ENCODE peak calls at places on chromosomes 4 and X, in six cellular contexts. U is CD8-positive, alpha-beta memory T cell; Q is germinal center; V is NT2/D1; R is PC-3; I is chondrocyte. A is an unnamed sample.

GRCh38 chr4:24774452-24774851 is 20.9 kb upstream of the SOD3 start:
- DNase-seq in U (no peak), Q (no peak), V (no peak), R (peak; percentile 60), I (no peak), A (no peak)

GRCh38 chr4:163486321-163486720 is 8.2 kb upstream of the TMA16 start:
- DNase-seq in U (no peak), Q (no peak), V (no peak), R (no peak), I (no peak), A (no peak)

GRCh38 chr4:10963958-10964705 is 279.6 kb upstream of the CLNK start:
- DNase-seq in U (no peak), Q (no peak), V (no peak), R (no peak), I (no peak), A (no peak)

GRCh38 chrX:64842492-64842891 is 133.8 kb downstream of the ZC4H2 start:
- DNase-seq in U (no peak), Q (peak; percentile 10), V (no peak), R (no peak), I (no peak), A (no peak)

GRCh38 chrX:41688835-41689234 is at the start of gene GPR34:
- DNase-seq in U (peak; percentile 45), Q (peak; percentile 4), V (no peak), R (no peak), I (no peak), A (no peak)

GRCh38 chr4:124936427-124936826 is 223.9 kb upstream of the ANKRD50 start:
- DNase-seq in U (no peak), Q (no peak), V (no peak), R (no peak), I (no peak), A (no peak)

GRCh38 chr4:150207871-150208270 is 129.6 kb downstream of the DCLK2 start:
- DNase-seq in U (no peak), Q (no peak), V (no peak), R (no peak), I (no peak), A (peak; percentile 81)

GRCh38 chrX:16826207-16826606 is 39.9 kb downstream of the TXLNG start:
- DNase-seq in U (no peak), Q (no peak), V (no peak), R (peak; percentile 54), I (no peak), A (peak; percentile 28)

GRCh38 chr4:132540797-132541196 is 608.3 kb upstream of the PCDH10 start:
- DNase-seq in U (no peak), Q (no peak), V (no peak), R (no peak), I (no peak), A (no peak)

GRCh38 chrX:129522184-129523059 is 868 bp downstream of the SMARCA1 start:
- DNase-seq in U (no peak), Q (peak; percentile 5), V (no peak), R (peak; percentile 63), I (no peak), A (peak; percentile 75)

GRCh38 chr4:14856076-14856926 is 146.0 kb upstream of the CPEB2 start:
- DNase-seq in U (no peak), Q (no peak), V (no peak), R (peak; percentile 94), I (no peak), A (no peak)

GRCh38 chrX:645024-645376 is 14.4 kb downstream of the SHOX start:
- DNase-seq in U (no peak), Q (no peak), V (no peak), R (no peak), I (no peak), A (no peak)

GRCh38 chr4:7820031-7820825 is 119.4 kb downstream of the AFAP1 start:
- DNase-seq in U (no peak), Q (no peak), V (no peak), R (no peak), I (no peak), A (no peak)

GRCh38 chrX:3176439-3176820 is 135.2 kb downstream of the ARSF start:
- DNase-seq in U (no peak), Q (no peak), V (no peak), R (no peak), I (no peak), A (no peak)

GRCh38 chr4:119692001-119692400 is 63.4 kb upstream of the PDE5A start:
- DNase-seq in U (no peak), Q (no peak), V (no peak), R (peak; percentile 25), I (no peak), A (no peak)

GRCh38 chr4:99402765-99403164 is 32.4 kb downstream of the ADH7 start:
- DNase-seq in U (no peak), Q (no peak), V (no peak), R (no peak), I (no peak), A (no peak)

GRCh38 chrX:136750364-136750763 is 30.4 kb downstream of the ARHGEF6 start:
- DNase-seq in U (no peak), Q (no peak), V (no peak), R (no peak), I (no peak), A (no peak)

GRCh38 chrX:115289465-115289864 is at the start of gene LUZP4:
- DNase-seq in U (no peak), Q (no peak), V (no peak), R (no peak), I (no peak), A (no peak)

GRCh38 chr4:107196312-107196711 is 160.2 kb upstream of the DKK2 start:
- DNase-seq in U (no peak), Q (no peak), V (no peak), R (no peak), I (no peak), A (no peak)

GRCh38 chr4:142091085-142091513 is 454.7 kb downstream of the IL15 start:
- DNase-seq in U (no peak), Q (no peak), V (no peak), R (peak; percentile 79), I (no peak), A (no peak)

GRCh38 chrX:53320543-53321215 is 39.3 kb upstream of the IQSEC2 start:
- DNase-seq in U (peak; percentile 48), Q (no peak), V (no peak), R (no peak), I (no peak), A (peak; percentile 44)

GRCh38 chrX:71533850-71534515 is 1.1 kb downstream of the OGT start:
- DNase-seq in U (peak; percentile 73), Q (peak; percentile 8), V (no peak), R (peak; percentile 30), I (no peak), A (peak; percentile 46)

GRCh38 chrX:84064164-84064563 is 123.8 kb downstream of the RPS6KA6 start:
- DNase-seq in U (no peak), Q (no peak), V (no peak), R (peak; percentile 16), I (no peak), A (no peak)

GRCh38 chrX:119218198-119218597 is 17.9 kb upstream of the PGRMC1 start:
- DNase-seq in U (no peak), Q (no peak), V (no peak), R (peak; percentile 60), I (no peak), A (no peak)

GRCh38 chr4:51942108-51942832 is 77.9 kb downstream of the LRRC66 start:
- DNase-seq in U (no peak), Q (no peak), V (no peak), R (peak; percentile 75), I (no peak), A (no peak)

GRCh38 chr4:98802673-98803286 is 126.2 kb downstream of the EIF4E start:
- DNase-seq in U (no peak), Q (no peak), V (no peak), R (no peak), I (no peak), A (no peak)

GRCh38 chr4:15327311-15328298 is 100.2 kb upstream of the C1QTNF7 start:
- DNase-seq in U (no peak), Q (no peak), V (no peak), R (no peak), I (no peak), A (no peak)

GRCh38 chr4:26916195-26916594 is 55.6 kb downstream of the STIM2 start:
- DNase-seq in U (no peak), Q (no peak), V (no peak), R (no peak), I (no peak), A (no peak)

GRCh38 chr4:139628184-139629012 is 37.2 kb upstream of the MGST2 start:
- DNase-seq in U (no peak), Q (no peak), V (peak; percentile 55), R (no peak), I (no peak), A (peak; percentile 66)

GRCh38 chr4:113574636-113575103 is 186.9 kb downstream of the CAMK2D start:
- DNase-seq in U (no peak), Q (no peak), V (no peak), R (no peak), I (no peak), A (no peak)

GRCh38 chr4:125433453-125433852 is 118.7 kb downstream of the FAT4 start:
- DNase-seq in U (no peak), Q (no peak), V (no peak), R (no peak), I (no peak), A (no peak)

GRCh38 chr4:39576268-39576667 is 49.0 kb upstream of the UGDH start:
- DNase-seq in U (no peak), Q (no peak), V (no peak), R (no peak), I (no peak), A (no peak)

GRCh38 chr4:128776794-128777216 is 32.7 kb upstream of the JADE1 start:
- DNase-seq in U (no peak), Q (no peak), V (no peak), R (peak; percentile 65), I (no peak), A (peak; percentile 38)

GRCh38 chr4:86380176-86380724 is 20.4 kb upstream of the MAPK10 start:
- DNase-seq in U (no peak), Q (no peak), V (no peak), R (no peak), I (no peak), A (no peak)

GRCh38 chr4:148112231-148112982 is 329.8 kb downstream of the NR3C2 start:
- DNase-seq in U (no peak), Q (no peak), V (peak; percentile 16), R (no peak), I (no peak), A (no peak)

GRCh38 chr4:157961591-157961990 is 211.2 kb downstream of the GASK1B start:
- DNase-seq in U (no peak), Q (no peak), V (no peak), R (peak; percentile 10), I (no peak), A (no peak)

GRCh38 chrX:135112096-135112729 is 8.1 kb downstream of the ETDB start:
- DNase-seq in U (no peak), Q (peak; percentile 14), V (no peak), R (peak; percentile 62), I (peak; percentile 30), A (peak; percentile 40)

GRCh38 chr4:156378053-156378665 is 424.5 kb upstream of the CTSO start:
- DNase-seq in U (no peak), Q (no peak), V (peak; percentile 15), R (peak; percentile 63), I (no peak), A (peak; percentile 34)

GRCh38 chrX:32533848-32534247 is 677.5 kb downstream of the DMD start:
- DNase-seq in U (no peak), Q (no peak), V (no peak), R (no peak), I (no peak), A (no peak)

GRCh38 chrX:103846395-103846794 is 14.3 kb upstream of the RAB9B start:
- DNase-seq in U (no peak), Q (no peak), V (no peak), R (peak; percentile 50), I (no peak), A (no peak)

A was measured in D341Med.